ENCODE peak calls at places on chromosomes 3 and 15, in four cellular contexts. Q, S, H and V are unnamed samples.
A peak's percentile ranks its signal among the peaks of the same experiment; 100 is the strongest.

GRCh38 chr3:16825617-16826204 is 59.0 kb upstream of the PLCL2 start:
- DNase-seq in Q (no peak), S (no peak), H (no peak), V (no peak)

GRCh38 chr3:101288294-101288693 is 32.1 kb downstream of the IMPG2 start:
- DNase-seq in Q (no peak), S (no peak), H (no peak), V (no peak)

GRCh38 chr15:71329509-71330260 is 214.4 kb downstream of the THSD4 start:
- DNase-seq in H (no peak), Q (no peak), S (peak; percentile 59), V (peak; percentile 63)

GRCh38 chr3:78734048-78734637 is 1033.7 kb downstream of the ROBO1 start:
- DNase-seq in H (no peak), S (no peak), Q (no peak), V (peak; percentile 28)

GRCh38 chr15:67174864-67175573 is 79.4 kb downstream of the AAGAB start:
- DNase-seq in S (no peak), Q (no peak), H (no peak), V (peak; percentile 99)

GRCh38 chr15:64845183-64845611 is 3.5 kb downstream of the PLEKHO2 start:
- DNase-seq in Q (no peak), S (no peak), H (no peak), V (no peak)

GRCh38 chr3:71702131-71703024 is 22.8 kb downstream of the EIF4E3 start:
- DNase-seq in Q (no peak), H (no peak), S (no peak), V (peak; percentile 76)

GRCh38 chr3:30941342-30941741 is 46.9 kb upstream of the GADL1 start:
- DNase-seq in Q (no peak), S (no peak), H (no peak), V (no peak)

GRCh38 chr3:29324180-29324651 is 43.3 kb downstream of the RBMS3 start:
- DNase-seq in S (peak; percentile 36), H (no peak), Q (no peak), V (peak; percentile 86)

GRCh38 chr15:71252036-71252898 is 137.0 kb downstream of the THSD4 start:
- DNase-seq in Q (no peak), S (peak; percentile 72), H (no peak), V (peak; percentile 80)

GRCh38 chr15:59105839-59106238 is 893 bp downstream of the CCNB2 start:
- DNase-seq in H (no peak), Q (no peak), S (no peak), V (peak; percentile 34)